ENCODE peak calls at places on chromosome 6, in five cellular contexts. One of them, this sample, is unnamed.
A peak's percentile ranks its signal among the peaks of the same experiment; 100 is the strongest.

GRCh38 chr6:138293428-138293827 is 75.1 kb upstream of the PBOV1 start:
- DNase-seq in iPS-NIHi11: no peak
- DNase-seq in GF-D8: no peak
- DNase-seq in transverse colon: no peak
- DNase-seq in NCI-H226: no peak
- DNase-seq in this sample: no peak

GRCh38 chr6:31120151-31120915 is at the start of gene CDSN:
- DNase-seq in iPS-NIHi11: no peak
- DNase-seq in GF-D8: no peak
- DNase-seq in transverse colon: no peak
- DNase-seq in NCI-H226: no peak
- DNase-seq in this sample: no peak

GRCh38 chr6:166747644-166748595 is 120.9 kb upstream of the RPS6KA2 start:
- DNase-seq in iPS-NIHi11: no peak
- DNase-seq in GF-D8: no peak
- DNase-seq in transverse colon: no peak
- DNase-seq in NCI-H226: no peak
- DNase-seq in this sample: no peak

GRCh38 chr6:112429226-112429625 is 82.1 kb downstream of the RFPL4B start:
- DNase-seq in iPS-NIHi11: no peak
- DNase-seq in GF-D8: no peak
- DNase-seq in transverse colon: no peak
- DNase-seq in NCI-H226: peak; percentile 3
- DNase-seq in this sample: no peak

GRCh38 chr6:10587694-10588392 is 66.7 kb downstream of the GCNT2 start:
- DNase-seq in iPS-NIHi11: no peak
- DNase-seq in GF-D8: no peak
- DNase-seq in transverse colon: no peak
- DNase-seq in NCI-H226: no peak
- DNase-seq in this sample: no peak

GRCh38 chr6:167547751-167548150 is 222.9 kb downstream of the TTLL2 start:
- DNase-seq in iPS-NIHi11: no peak
- DNase-seq in GF-D8: no peak
- DNase-seq in transverse colon: no peak
- DNase-seq in NCI-H226: no peak
- DNase-seq in this sample: no peak

GRCh38 chr6:30810813-30811329 is 66.5 kb upstream of the IER3 start:
- DNase-seq in iPS-NIHi11: peak; percentile 38
- DNase-seq in GF-D8: no peak
- DNase-seq in transverse colon: peak; percentile 59
- DNase-seq in NCI-H226: peak; percentile 46
- DNase-seq in this sample: no peak

GRCh38 chr6:10028202-10028601 is 386.7 kb downstream of the TFAP2A start:
- DNase-seq in iPS-NIHi11: no peak
- DNase-seq in GF-D8: no peak
- DNase-seq in transverse colon: no peak
- DNase-seq in NCI-H226: no peak
- DNase-seq in this sample: no peak

GRCh38 chr6:26534681-26535465 is 3.3 kb upstream of the HMGN4 start:
- DNase-seq in iPS-NIHi11: no peak
- DNase-seq in GF-D8: no peak
- DNase-seq in transverse colon: peak; percentile 54
- DNase-seq in NCI-H226: no peak
- DNase-seq in this sample: no peak

GRCh38 chr6:149075616-149076354 is 241.7 kb upstream of the TAB2 start:
- DNase-seq in iPS-NIHi11: no peak
- DNase-seq in GF-D8: no peak
- DNase-seq in transverse colon: no peak
- DNase-seq in NCI-H226: peak; percentile 71
- DNase-seq in this sample: no peak

GRCh38 chr6:28586273-28586672 is 60.6 kb downstream of the GPX5 start:
- DNase-seq in iPS-NIHi11: no peak
- DNase-seq in GF-D8: no peak
- DNase-seq in transverse colon: no peak
- DNase-seq in NCI-H226: no peak
- DNase-seq in this sample: no peak

GRCh38 chr6:131744432-131744831 is 33.6 kb upstream of the CTAGE9 start:
- DNase-seq in iPS-NIHi11: peak; percentile 18
- DNase-seq in GF-D8: no peak
- DNase-seq in transverse colon: no peak
- DNase-seq in NCI-H226: no peak
- DNase-seq in this sample: no peak

GRCh38 chr6:89985744-89986493 is 91.7 kb downstream of the GJA10 start:
- DNase-seq in iPS-NIHi11: no peak
- DNase-seq in GF-D8: no peak
- DNase-seq in transverse colon: no peak
- DNase-seq in NCI-H226: no peak
- DNase-seq in this sample: no peak

GRCh38 chr6:110878751-110879539 is 4.4 kb downstream of the AMD1 start:
- DNase-seq in iPS-NIHi11: no peak
- DNase-seq in GF-D8: no peak
- DNase-seq in transverse colon: peak; percentile 23
- DNase-seq in NCI-H226: no peak
- DNase-seq in this sample: peak; percentile 71

GRCh38 chr6:9025223-9025622 is 589.9 kb upstream of the SLC35B3 start:
- DNase-seq in iPS-NIHi11: no peak
- DNase-seq in GF-D8: no peak
- DNase-seq in transverse colon: no peak
- DNase-seq in NCI-H226: no peak
- DNase-seq in this sample: no peak

GRCh38 chr6:89921197-89921596 is 26.9 kb downstream of the GJA10 start:
- DNase-seq in iPS-NIHi11: no peak
- DNase-seq in GF-D8: no peak
- DNase-seq in transverse colon: no peak
- DNase-seq in NCI-H226: no peak
- DNase-seq in this sample: no peak

GRCh38 chr6:50128420-50129005 is 78.8 kb upstream of the DEFB112 start:
- DNase-seq in iPS-NIHi11: no peak
- DNase-seq in GF-D8: no peak
- DNase-seq in transverse colon: no peak
- DNase-seq in NCI-H226: no peak
- DNase-seq in this sample: peak; percentile 16

GRCh38 chr6:128079026-128079425 is 178.2 kb upstream of the THEMIS start:
- DNase-seq in iPS-NIHi11: no peak
- DNase-seq in GF-D8: no peak
- DNase-seq in transverse colon: no peak
- DNase-seq in NCI-H226: no peak
- DNase-seq in this sample: no peak

GRCh38 chr6:160931378-160932343 is 59.9 kb upstream of the MAP3K4 start:
- DNase-seq in iPS-NIHi11: no peak
- DNase-seq in GF-D8: no peak
- DNase-seq in transverse colon: no peak
- DNase-seq in NCI-H226: no peak
- DNase-seq in this sample: no peak

GRCh38 chr6:169156108-169156821 is 97.4 kb downstream of the THBS2 start:
- DNase-seq in iPS-NIHi11: no peak
- DNase-seq in GF-D8: no peak
- DNase-seq in transverse colon: no peak
- DNase-seq in NCI-H226: peak; percentile 49
- DNase-seq in this sample: no peak

GRCh38 chr6:168774381-168774780 is 333.4 kb downstream of the SMOC2 start:
- DNase-seq in iPS-NIHi11: no peak
- DNase-seq in GF-D8: no peak
- DNase-seq in transverse colon: no peak
- DNase-seq in NCI-H226: peak; percentile 72
- DNase-seq in this sample: no peak

GRCh38 chr6:72740135-72740534 is 118.3 kb downstream of the KCNQ5 start:
- DNase-seq in iPS-NIHi11: no peak
- DNase-seq in GF-D8: no peak
- DNase-seq in transverse colon: no peak
- DNase-seq in NCI-H226: no peak
- DNase-seq in this sample: no peak

GRCh38 chr6:36907781-36908180 is 22.0 kb downstream of the C6orf89 start:
- DNase-seq in iPS-NIHi11: no peak
- DNase-seq in GF-D8: no peak
- DNase-seq in transverse colon: peak; percentile 44
- DNase-seq in NCI-H226: no peak
- DNase-seq in this sample: no peak

GRCh38 chr6:121436966-121437756 is 1.7 kb downstream of the GJA1 start:
- DNase-seq in iPS-NIHi11: peak; percentile 31
- DNase-seq in GF-D8: no peak
- DNase-seq in transverse colon: peak; percentile 14
- DNase-seq in NCI-H226: peak; percentile 21
- DNase-seq in this sample: no peak

GRCh38 chr6:144334150-144334708 is 49.1 kb downstream of the UTRN start:
- DNase-seq in iPS-NIHi11: no peak
- DNase-seq in GF-D8: peak; percentile 94
- DNase-seq in transverse colon: peak; percentile 65
- DNase-seq in NCI-H226: no peak
- DNase-seq in this sample: peak; percentile 76

GRCh38 chr6:108260126-108260808 is 573 bp downstream of the SNX3 start:
- DNase-seq in iPS-NIHi11: peak; percentile 48
- DNase-seq in GF-D8: no peak
- DNase-seq in transverse colon: peak; percentile 46
- DNase-seq in NCI-H226: peak; percentile 39
- DNase-seq in this sample: peak; percentile 69

GRCh38 chr6:68559052-68559451 is 76.0 kb upstream of the ADGRB3 start:
- DNase-seq in iPS-NIHi11: no peak
- DNase-seq in GF-D8: no peak
- DNase-seq in transverse colon: no peak
- DNase-seq in NCI-H226: no peak
- DNase-seq in this sample: peak; percentile 42

GRCh38 chr6:110544472-110544871 is 68.1 kb upstream of the SLC22A16 start:
- DNase-seq in iPS-NIHi11: no peak
- DNase-seq in GF-D8: no peak
- DNase-seq in transverse colon: no peak
- DNase-seq in NCI-H226: no peak
- DNase-seq in this sample: no peak

GRCh38 chr6:48200874-48201273 is 89.9 kb upstream of the PTCHD4 start:
- DNase-seq in iPS-NIHi11: no peak
- DNase-seq in GF-D8: no peak
- DNase-seq in transverse colon: no peak
- DNase-seq in NCI-H226: no peak
- DNase-seq in this sample: no peak

GRCh38 chr6:167493961-167494697 is 169.2 kb downstream of the TTLL2 start:
- DNase-seq in iPS-NIHi11: no peak
- DNase-seq in GF-D8: no peak
- DNase-seq in transverse colon: peak; percentile 19
- DNase-seq in NCI-H226: no peak
- DNase-seq in this sample: no peak